ENCODE peak calls at places on chromosomes 2 and 18, in six cellular contexts. T, C, X, R, Z and U are unnamed samples. For H3K36me3 and H3K27me3, the result is how much of the 10 kb centered on the place peaks cover.

GRCh38 chr2:136022747-136023146 is 37.3 kb upstream of the DARS1 start:
- DNase-seq in Z (no peak), T (no peak), X (no peak), R (no peak), C (no peak), U (no peak)

GRCh38 chr2:240648650-240649275 is 23.5 kb downstream of the GPR35 start:
- DNase-seq in T (no peak), R (no peak), Z (no peak), C (peak), X (no peak), U (no peak)

GRCh38 chr2:148244593-148245292 is 223.9 kb downstream of the MBD5 start:
- DNase-seq in Z (no peak), T (no peak), C (no peak), R (no peak), X (no peak), U (no peak)

GRCh38 chr2:201254331-201254730 is 6.0 kb upstream of the CASP8 start:
- DNase-seq in C (peak), R (no peak), X (no peak), T (no peak), Z (peak), U (no peak)

GRCh38 chr18:49021076-49021432 is 70.3 kb upstream of the SMAD7 start:
- DNase-seq in Z (no peak), R (no peak), X (no peak), C (no peak), T (no peak), U (no peak)

GRCh38 chr2:230713331-230714121 is 884 bp downstream of the CAB39 start:
- DNase-seq in R (peak), X (peak), T (no peak), Z (peak), C (peak), U (peak)

GRCh38 chr2:238658820-238659219 is 189.1 kb upstream of the TWIST2 start:
- DNase-seq in R (no peak), X (no peak), C (no peak), T (no peak), Z (no peak), U (no peak)

GRCh38 chr2:216012830-216013079 is 596 bp downstream of the MREG start:
- DNase-seq in X (no peak), T (no peak), R (no peak), C (no peak), Z (no peak), U (no peak)

GRCh38 chr18:77191241-77191751 is 58.4 kb upstream of the GALR1 start:
- DNase-seq in R (no peak), Z (no peak), X (no peak), C (no peak), T (no peak), U (no peak)

GRCh38 chr2:224847961-224848850 is 132.0 kb upstream of the CCDC195 start:
- DNase-seq in Z (peak), R (peak), C (no peak), X (peak), T (peak), U (no peak)

GRCh38 chr2:70714141-70714905 is 53.7 kb downstream of the ADD2 start:
- DNase-seq in T (no peak), C (no peak), Z (no peak), X (peak), R (no peak), U (no peak)

GRCh38 chr2:9001229-9001628 is 2.3 kb downstream of the MBOAT2 start:
- DNase-seq in C (no peak), R (no peak), Z (no peak), T (no peak), X (no peak), U (no peak)

GRCh38 chr2:227164745-227165350 is 424 bp downstream of the COL4A3 start:
- DNase-seq in T (peak), R (no peak), X (no peak), Z (peak), C (peak), U (peak)

GRCh38 chr2:38462121-38462634 is 85.1 kb upstream of the ATL2 start:
- DNase-seq in T (peak), Z (no peak), X (no peak), C (no peak), R (no peak), U (no peak)

DNA sequence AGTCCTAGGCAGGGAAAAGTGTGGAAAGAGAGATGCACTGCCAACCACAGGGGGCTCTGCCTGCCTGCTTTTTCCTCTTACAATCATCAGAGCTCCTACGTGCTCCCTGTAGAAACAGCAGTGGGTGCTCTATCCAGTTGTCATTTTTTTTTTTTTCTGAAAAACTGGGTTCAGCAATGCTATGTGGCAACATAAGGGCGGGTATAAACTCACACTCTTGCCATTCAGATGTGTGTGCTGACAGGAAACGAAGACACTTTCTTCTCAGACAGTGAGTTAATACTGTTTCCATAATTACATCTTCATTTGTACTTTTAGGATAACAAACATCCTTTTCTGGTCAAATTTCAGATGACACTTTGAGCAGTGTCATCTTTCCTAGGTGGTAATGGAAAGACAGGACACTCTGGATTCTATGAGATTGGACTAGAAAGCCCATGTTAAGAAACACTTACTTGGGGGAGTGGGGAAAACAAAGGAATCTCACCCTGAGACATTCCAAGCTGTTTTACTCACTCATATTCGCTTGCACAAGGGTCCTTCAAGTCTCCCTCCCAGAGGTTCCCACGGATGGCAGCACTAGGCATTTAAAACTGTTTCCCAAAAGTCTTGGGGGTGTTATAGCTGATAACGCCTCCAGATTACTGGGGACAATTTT is 41.3 kb downstream of the CCDC93 start:
- DNase-seq in R (no peak), C (no peak), T (no peak), Z (no peak), X (no peak), U (no peak)
- H3K36me3 ChIP-seq in R (under half), C (under half), T (half or more), Z (under half), X (under half), U (under half)

GRCh38 chr2:99727199-99727598 is 237.4 kb upstream of the REV1 start:
- DNase-seq in R (no peak), X (no peak), T (no peak), C (no peak), Z (no peak), U (no peak)

GRCh38 chr2:99725810-99726209 is 236.0 kb upstream of the REV1 start:
- DNase-seq in C (no peak), R (no peak), T (no peak), Z (no peak), X (no peak), U (no peak)

GRCh38 chr2:99729104-99729503 is 239.3 kb upstream of the REV1 start:
- DNase-seq in Z (no peak), T (no peak), C (no peak), R (no peak), X (no peak), U (no peak)

GRCh38 chr2:99723632-99724031 is 233.8 kb upstream of the REV1 start:
- DNase-seq in X (no peak), T (no peak), Z (no peak), C (no peak), R (no peak), U (no peak)

GRCh38 chr2:99728166-99728565 is 238.3 kb upstream of the REV1 start:
- DNase-seq in C (no peak), R (no peak), X (no peak), T (no peak), Z (no peak), U (no peak)
- H3K4me3 ChIP-seq in C (no peak), R (no peak), X (no peak), T (no peak), Z (no peak), U (no peak)

GRCh38 chr2:121089005-121089510 is 195.9 kb downstream of the TFCP2L1 start:
- DNase-seq in R (peak), C (no peak), X (no peak), T (no peak), Z (no peak), U (no peak)
- H3K27me3 ChIP-seq in R (under half), C (under half), X (under half), T (under half), Z (under half), U (under half)

GRCh38 chr2:236552586-236552985 is 17.0 kb upstream of the ACKR3 start:
- DNase-seq in X (peak), R (no peak), C (no peak), T (no peak), Z (no peak), U (no peak)
- H3K36me3 ChIP-seq in X (under half), R (under half), C (under half), T (under half), Z (under half), U (under half)

DNA sequence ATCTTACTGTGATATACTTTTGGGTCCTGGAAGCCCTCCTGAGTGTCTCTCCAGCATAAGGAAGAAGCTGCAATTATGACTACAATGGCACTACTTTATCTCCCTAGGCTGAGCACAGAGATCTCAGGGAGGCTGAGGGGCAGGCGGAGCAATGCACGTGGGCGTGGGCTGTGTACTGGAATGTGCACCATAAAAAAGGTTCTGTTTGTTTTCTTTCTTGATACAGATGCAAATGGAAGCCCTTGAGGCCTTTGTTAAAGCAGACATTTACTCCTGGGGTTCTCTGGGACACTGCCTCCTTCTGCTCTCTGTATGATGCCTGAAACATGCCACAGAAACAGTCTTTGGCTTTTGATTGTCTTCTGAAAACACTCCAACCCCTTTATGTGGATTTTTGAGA is 79.1 kb upstream of the DLX2 start:
- DNase-seq in X (no peak), T (no peak), Z (no peak), C (peak), R (no peak), U (no peak)
- H3K4me3 ChIP-seq in X (no peak), T (no peak), Z (no peak), C (no peak), R (no peak), U (no peak)